ENCODE peak calls at places on chromosomes 4 and X, in seven cellular contexts. Y is activated CD4-positive, alpha-beta T cell treated with anti-CD3 and anti-CD28 coated beads, Interleukin-2, amount 10 ng/mL, durations not matched to agents 7 days and 5 days; N is tibial artery; E is heart right ventricle; H is GM23338; W is SW480; O is GM13976. F is an unnamed sample.

GRCh38 chr4:2087170-2087569 is 28.0 kb downstream of the NAT8L start:
- DNase-seq in Y (no peak), N (no peak), E (no peak), H (peak; percentile 43), W (no peak), O (no peak), F (no peak)

GRCh38 chr4:94669672-94670664 is 87.8 kb upstream of the BMPR1B start:
- DNase-seq in Y (no peak), N (no peak), E (no peak), H (no peak), W (no peak), O (no peak), F (no peak)

GRCh38 chr4:78213218-78213617 is 156.1 kb downstream of the FRAS1 start:
- DNase-seq in Y (no peak), N (no peak), E (no peak), H (no peak), W (no peak), O (no peak), F (no peak)

GRCh38 chrX:67892391-67892790 is 348.6 kb downstream of the AR start:
- DNase-seq in Y (no peak), N (no peak), E (no peak), H (no peak), W (no peak), O (no peak), F (no peak)

GRCh38 chr4:149161247-149161646 is 654.4 kb downstream of the IQCM start:
- DNase-seq in Y (no peak), N (no peak), E (peak; percentile 15), H (no peak), W (no peak), O (no peak), F (no peak)

GRCh38 chr4:55256787-55257186 is 89.3 kb upstream of the SRD5A3 start:
- DNase-seq in Y (no peak), N (no peak), E (no peak), H (no peak), W (no peak), O (no peak), F (no peak)

GRCh38 chrX:65705439-65705838 is 38.0 kb downstream of the MSN start:
- DNase-seq in Y (no peak), N (no peak), E (no peak), H (no peak), W (no peak), O (no peak), F (no peak)

GRCh38 chr4:24433515-24434192 is 150.7 kb downstream of the DHX15 start:
- DNase-seq in Y (no peak), N (no peak), E (no peak), H (no peak), W (no peak), O (no peak), F (no peak)

GRCh38 chrX:15834051-15834450 is 20.6 kb downstream of the AP1S2 start:
- DNase-seq in Y (no peak), N (no peak), E (no peak), H (no peak), W (no peak), O (no peak), F (no peak)

GRCh38 chrX:53547668-53548067 is 113.5 kb upstream of the HSD17B10 start:
- DNase-seq in Y (no peak), N (no peak), E (no peak), H (no peak), W (no peak), O (no peak), F (no peak)

GRCh38 chr4:96186593-96186992 is 346.7 kb downstream of the PDHA2 start:
- DNase-seq in Y (no peak), N (no peak), E (no peak), H (no peak), W (no peak), O (no peak), F (no peak)

GRCh38 chr4:13413719-13414437 is 70.3 kb downstream of the RAB28 start:
- DNase-seq in Y (no peak), N (no peak), E (peak; percentile 6), H (no peak), W (no peak), O (no peak), F (no peak)

GRCh38 chrX:110182865-110183264 is 135.0 kb downstream of the AMMECR1 start:
- DNase-seq in Y (no peak), N (no peak), E (no peak), H (no peak), W (no peak), O (no peak), F (no peak)

GRCh38 chrX:132651411-132652086 is 162.7 kb upstream of the MBNL3 start:
- DNase-seq in Y (no peak), N (no peak), E (no peak), H (no peak), W (peak; percentile 1), O (no peak), F (no peak)

GRCh38 chr4:78361621-78362120 is 189.9 kb upstream of the ANXA3 start:
- DNase-seq in Y (no peak), N (no peak), E (no peak), H (no peak), W (no peak), O (no peak), F (no peak)

GRCh38 chr4:36399762-36400353 is 118.4 kb downstream of the DTHD1 start:
- DNase-seq in Y (peak; percentile 60), N (no peak), E (peak; percentile 9), H (peak; percentile 46), W (no peak), O (no peak), F (no peak)

F was measured in NCI-H2081 treated with DMSO at 0.1 percent for 48 hours.